ENCODE peak calls at places on chromosome 1, in nine cellular contexts. R, U, H, M, O, K, W, B and N are unnamed samples.

GRCh38 chr1:79133703-79134258 is 127.3 kb upstream of the ADGRL4 start:
- DNase-seq in H (no peak), K (no peak), R (no peak), U (no peak), M (no peak), B (no peak), W (no peak), O (no peak), N (no peak)

GRCh38 chr1:121519042-121519755 is 334.4 kb downstream of the SRGAP2C start:
- DNase-seq in B (peak; percentile 62), U (peak; percentile 79), M (peak; percentile 78), O (peak; percentile 78), R (peak; percentile 72), K (no peak), H (peak; percentile 44), W (no peak), N (peak; percentile 45)

GRCh38 chr1:94643776-94644175 is 102.2 kb upstream of the F3 start:
- DNase-seq in B (no peak), K (no peak), R (no peak), U (no peak), W (no peak), H (no peak), M (no peak), O (no peak), N (no peak)

GRCh38 chr1:15919316-15919715 is 56.6 kb downstream of the ZBTB17 start:
- DNase-seq in M (no peak), U (no peak), K (no peak), H (no peak), W (peak; percentile 38), O (peak; percentile 9), R (no peak), B (no peak), N (no peak)

GRCh38 chr1:88462481-88463261 is 221.4 kb upstream of the PKN2 start:
- DNase-seq in K (no peak), W (no peak), B (peak; percentile 67), U (no peak), H (no peak), R (no peak), O (peak; percentile 12), M (no peak), N (no peak)

GRCh38 chr1:75861831-75862230 is 65.1 kb downstream of the MSH4 start:
- DNase-seq in U (no peak), H (no peak), K (no peak), O (no peak), M (peak; percentile 6), R (no peak), W (no peak), B (no peak), N (no peak)

GRCh38 chr1:163877016-163877415 is 555.3 kb downstream of the NUF2 start:
- DNase-seq in O (no peak), U (no peak), M (no peak), R (no peak), B (no peak), W (peak; percentile 75), H (no peak), K (no peak), N (no peak)

GRCh38 chr1:37288900-37289299 is 185.5 kb upstream of the ZC3H12A start:
- DNase-seq in R (no peak), K (peak; percentile 62), W (no peak), O (no peak), M (no peak), B (no peak), U (no peak), H (no peak), N (peak; percentile 14)

GRCh38 chr1:231566468-231566867 is 38.0 kb downstream of the TSNAX start:
- DNase-seq in R (no peak), B (no peak), O (no peak), M (no peak), K (no peak), W (no peak), H (no peak), U (no peak), N (no peak)

GRCh38 chr1:2411801-2412394 is 466 bp downstream of the PEX10 start:
- DNase-seq in B (no peak), R (peak; percentile 19), U (peak; percentile 33), K (no peak), W (no peak), M (no peak), O (no peak), H (no peak), N (no peak)

GRCh38 chr1:115310821-115311220 is 27.2 kb downstream of the NGF start:
- DNase-seq in U (no peak), B (no peak), O (no peak), W (no peak), R (no peak), M (no peak), K (no peak), H (no peak), N (no peak)

GRCh38 chr1:78691995-78692747 is 42.5 kb downstream of the IFI44 start:
- DNase-seq in R (no peak), B (no peak), H (no peak), K (no peak), U (no peak), M (no peak), O (no peak), W (no peak), N (no peak)

GRCh38 chr1:219880765-219881457 is 47.4 kb downstream of the SLC30A10 start:
- DNase-seq in H (no peak), W (no peak), U (no peak), R (no peak), M (no peak), K (peak; percentile 39), B (no peak), O (no peak), N (no peak)

GRCh38 chr1:228148971-228149340 is 774 bp upstream of the GJC2 start:
- DNase-seq in K (no peak), W (no peak), H (no peak), B (peak; percentile 34), M (no peak), R (no peak), O (no peak), U (no peak), N (no peak)

GRCh38 chr1:85243336-85243735 is 16.1 kb downstream of the C1orf52 start:
- DNase-seq in K (no peak), M (no peak), H (no peak), O (no peak), R (no peak), B (no peak), U (no peak), W (no peak), N (no peak)

GRCh38 chr1:117237701-117238413 is 27.1 kb upstream of the VTCN1 start:
- DNase-seq in B (no peak), H (no peak), M (no peak), K (peak; percentile 54), R (no peak), O (peak; percentile 18), U (no peak), W (peak; percentile 14), N (no peak)

GRCh38 chr1:214396319-214396718 is 115.4 kb downstream of the SMYD2 start:
- DNase-seq in M (no peak), R (no peak), K (no peak), O (no peak), H (no peak), W (no peak), U (no peak), B (no peak), N (no peak)

GRCh38 chr1:6367381-6368007 is 26.1 kb downstream of the ACOT7 start:
- DNase-seq in H (no peak), W (no peak), M (peak; percentile 12), K (no peak), B (peak; percentile 76), U (no peak), O (no peak), R (no peak), N (no peak)

GRCh38 chr1:58785424-58786058 is 1.7 kb upstream of the JUN start:
- DNase-seq in R (peak; percentile 7), U (peak; percentile 13), K (no peak), O (peak; percentile 65), W (no peak), H (peak; percentile 31), B (peak; percentile 79), M (peak; percentile 79), N (peak; percentile 64)

GRCh38 chr1:179016694-179017382 is 8.9 kb upstream of the FAM20B start:
- DNase-seq in R (no peak), U (no peak), H (peak; percentile 91), K (peak; percentile 98), W (peak; percentile 87), B (peak; percentile 89), O (peak; percentile 93), M (peak; percentile 32), N (peak; percentile 98)

GRCh38 chr1:46302091-46303037 is 1.1 kb downstream of the LRRC41 start:
- DNase-seq in R (peak; percentile 9), O (peak; percentile 36), K (peak; percentile 76), M (peak; percentile 43), B (peak; percentile 69), H (peak; percentile 28), W (no peak), U (peak; percentile 30), N (peak; percentile 53)